ENCODE peak calls at places on chromosomes 6 and 20, in seven cellular contexts. One of them, this sample, is unnamed.

GRCh38 chr6:136066005-136066404 is 184.1 kb downstream of the MTFR2 start:
- DNase-seq in hippocampal formation: no peak
- DNase-seq in heart right ventricle: no peak
- DNase-seq in effector CD4-positive, alpha-beta T cell: no peak
- DNase-seq in RPMI8226: no peak
- DNase-seq in fibroblast of lung: peak
- DNase-seq in HT1080: peak
- DNase-seq in this sample: no peak

GRCh38 chr6:20317430-20317829 is 84.2 kb upstream of the E2F3 start:
- DNase-seq in RPMI8226: no peak
- DNase-seq in hippocampal formation: no peak
- DNase-seq in HT1080: no peak
- DNase-seq in fibroblast of lung: no peak
- DNase-seq in effector CD4-positive, alpha-beta T cell: no peak
- DNase-seq in heart right ventricle: no peak
- DNase-seq in this sample: no peak

GRCh38 chr6:63572733-63573139 is 456 bp downstream of the LOC128125822 start:
- DNase-seq in HT1080: no peak
- DNase-seq in fibroblast of lung: no peak
- DNase-seq in hippocampal formation: no peak
- DNase-seq in RPMI8226: no peak
- DNase-seq in heart right ventricle: no peak
- DNase-seq in effector CD4-positive, alpha-beta T cell: no peak
- DNase-seq in this sample: no peak

GRCh38 chr20:14566505-14566904 is 229.1 kb upstream of the FLRT3 start:
- DNase-seq in hippocampal formation: no peak
- DNase-seq in heart right ventricle: no peak
- DNase-seq in RPMI8226: no peak
- DNase-seq in fibroblast of lung: peak
- DNase-seq in effector CD4-positive, alpha-beta T cell: no peak
- DNase-seq in HT1080: no peak
- DNase-seq in this sample: no peak

GRCh38 chr20:58233881-58234528 is 5.6 kb upstream of the ANKRD60 start:
- DNase-seq in effector CD4-positive, alpha-beta T cell: peak
- DNase-seq in HT1080: no peak
- DNase-seq in hippocampal formation: no peak
- DNase-seq in heart right ventricle: no peak
- DNase-seq in fibroblast of lung: no peak
- DNase-seq in RPMI8226: peak
- DNase-seq in this sample: peak

GRCh38 chr6:54935739-54936138 is 89.2 kb downstream of the FAM83B start:
- DNase-seq in effector CD4-positive, alpha-beta T cell: no peak
- DNase-seq in RPMI8226: no peak
- DNase-seq in fibroblast of lung: peak
- DNase-seq in heart right ventricle: no peak
- DNase-seq in HT1080: peak
- DNase-seq in hippocampal formation: no peak
- DNase-seq in this sample: peak

GRCh38 chr20:41499961-41500725 is 118.0 kb downstream of the CHD6 start:
- DNase-seq in effector CD4-positive, alpha-beta T cell: no peak
- DNase-seq in hippocampal formation: no peak
- DNase-seq in HT1080: no peak
- DNase-seq in fibroblast of lung: peak
- DNase-seq in RPMI8226: no peak
- DNase-seq in heart right ventricle: no peak
- DNase-seq in this sample: no peak

GRCh38 chr6:152112503-152113261 is 305.2 kb downstream of the ESR1 start:
- DNase-seq in fibroblast of lung: no peak
- DNase-seq in effector CD4-positive, alpha-beta T cell: no peak
- DNase-seq in RPMI8226: peak
- DNase-seq in heart right ventricle: peak
- DNase-seq in hippocampal formation: no peak
- DNase-seq in HT1080: no peak
- DNase-seq in this sample: no peak

GRCh38 chr6:45677381-45677992 is 299.8 kb upstream of the SUPT3H start:
- DNase-seq in effector CD4-positive, alpha-beta T cell: no peak
- DNase-seq in hippocampal formation: peak
- DNase-seq in HT1080: peak
- DNase-seq in fibroblast of lung: peak
- DNase-seq in RPMI8226: peak
- DNase-seq in heart right ventricle: peak
- DNase-seq in this sample: peak

GRCh38 chr6:17349437-17349836 is 44.0 kb upstream of the CAP2 start:
- DNase-seq in RPMI8226: no peak
- DNase-seq in HT1080: peak
- DNase-seq in effector CD4-positive, alpha-beta T cell: no peak
- DNase-seq in fibroblast of lung: peak
- DNase-seq in heart right ventricle: no peak
- DNase-seq in hippocampal formation: no peak
- DNase-seq in this sample: no peak

GRCh38 chr20:23161968-23162696 is 76.0 kb upstream of the CD93 start:
- DNase-seq in effector CD4-positive, alpha-beta T cell: no peak
- DNase-seq in RPMI8226: peak
- DNase-seq in hippocampal formation: no peak
- DNase-seq in heart right ventricle: peak
- DNase-seq in HT1080: no peak
- DNase-seq in fibroblast of lung: peak
- DNase-seq in this sample: no peak

GRCh38 chr20:37257993-37258392 is 3.6 kb downstream of the GHRH start:
- DNase-seq in heart right ventricle: no peak
- DNase-seq in fibroblast of lung: no peak
- DNase-seq in RPMI8226: no peak
- DNase-seq in hippocampal formation: no peak
- DNase-seq in effector CD4-positive, alpha-beta T cell: no peak
- DNase-seq in HT1080: no peak
- DNase-seq in this sample: no peak

GRCh38 chr20:61673152-61673551 is 392.5 kb downstream of the TAF4 start:
- DNase-seq in effector CD4-positive, alpha-beta T cell: no peak
- DNase-seq in heart right ventricle: no peak
- DNase-seq in fibroblast of lung: peak
- DNase-seq in hippocampal formation: no peak
- DNase-seq in RPMI8226: peak
- DNase-seq in HT1080: no peak
- DNase-seq in this sample: no peak

GRCh38 chr6:111606620-111607115 is 990 bp upstream of the TRAF3IP2 start:
- DNase-seq in RPMI8226: no peak
- DNase-seq in heart right ventricle: no peak
- DNase-seq in HT1080: peak
- DNase-seq in hippocampal formation: no peak
- DNase-seq in fibroblast of lung: no peak
- DNase-seq in effector CD4-positive, alpha-beta T cell: no peak
- DNase-seq in this sample: peak

GRCh38 chr20:23659989-23660837 is 22.5 kb upstream of the CST3 start:
- DNase-seq in HT1080: no peak
- DNase-seq in heart right ventricle: peak
- DNase-seq in hippocampal formation: no peak
- DNase-seq in effector CD4-positive, alpha-beta T cell: no peak
- DNase-seq in fibroblast of lung: no peak
- DNase-seq in RPMI8226: no peak
- DNase-seq in this sample: no peak

GRCh38 chr20:62364911-62365736 is 2.0 kb downstream of the LAMA5 start:
- DNase-seq in heart right ventricle: peak
- DNase-seq in hippocampal formation: no peak
- DNase-seq in effector CD4-positive, alpha-beta T cell: no peak
- DNase-seq in RPMI8226: no peak
- DNase-seq in fibroblast of lung: no peak
- DNase-seq in HT1080: no peak
- DNase-seq in this sample: no peak

GRCh38 chr20:39190666-39191570 is 228.8 kb downstream of the DHX35 start:
- DNase-seq in heart right ventricle: no peak
- DNase-seq in fibroblast of lung: peak
- DNase-seq in HT1080: peak
- DNase-seq in RPMI8226: no peak
- DNase-seq in hippocampal formation: no peak
- DNase-seq in effector CD4-positive, alpha-beta T cell: no peak
- DNase-seq in this sample: no peak